ENCODE peak calls at places on chromosome 16, in six cellular contexts. N, M, K, T, W and I are unnamed samples.

GRCh38 chr16:52398021-52398420 is 148.9 kb downstream of the TOX3 start:
- DNase-seq in N (no peak), M (no peak), K (no peak), T (no peak), W (no peak), I (no peak)

GRCh38 chr16:9787717-9788116 is 394.5 kb downstream of the GRIN2A start:
- DNase-seq in N (no peak), M (no peak), K (no peak), T (no peak), W (no peak), I (no peak)

GRCh38 chr16:87426423-87427215 is 34.5 kb downstream of the MAP1LC3B start:
- DNase-seq in N (no peak), M (no peak), K (no peak), T (no peak), W (no peak), I (no peak)

GRCh38 chr16:78437352-78437968 is 338.0 kb downstream of the WWOX start:
- DNase-seq in N (peak), M (peak), K (peak), T (peak), W (no peak), I (no peak)

GRCh38 chr16:3642397-3643094 is 11.9 kb upstream of the DNASE1 start:
- DNase-seq in N (peak), M (peak), K (peak), T (no peak), W (peak), I (peak)

GRCh38 chr16:49484454-49484853 is 110.8 kb downstream of the C16orf78 start:
- DNase-seq in N (peak), M (peak), K (peak), T (peak), W (no peak), I (peak)

GRCh38 chr16:73739049-73739769 is 557.4 kb upstream of the PSMD7 start:
- DNase-seq in N (no peak), M (no peak), K (no peak), T (no peak), W (no peak), I (no peak)

GRCh38 chr16:54244061-54244886 is 42.3 kb downstream of the IRX3 start:
- DNase-seq in N (no peak), M (no peak), K (no peak), T (no peak), W (no peak), I (no peak)

GRCh38 chr16:70250748-70251650 is 741 bp downstream of the EXOSC6 start:
- DNase-seq in N (peak), M (peak), K (peak), T (peak), W (peak), I (no peak)

GRCh38 chr16:28202147-28202746 is 9.5 kb downstream of the XPO6 start:
- DNase-seq in N (no peak), M (no peak), K (peak), T (no peak), W (no peak), I (no peak)

GRCh38 chr16:11224096-11224893 is 31.7 kb downstream of the SOCS1 start:
- DNase-seq in N (peak), M (no peak), K (peak), T (peak), W (no peak), I (no peak)

GRCh38 chr16:54928016-54928356 is 2.7 kb upstream of the IRX5 start:
- DNase-seq in N (no peak), M (no peak), K (no peak), T (no peak), W (no peak), I (no peak)

GRCh38 chr16:68779891-68780290 is 42.8 kb downstream of the CDH1 start:
- DNase-seq in N (peak), M (no peak), K (no peak), T (peak), W (no peak), I (peak)

GRCh38 chr16:2697401-2697948 is 15.2 kb downstream of the KCTD5 start:
- DNase-seq in N (no peak), M (no peak), K (no peak), T (no peak), W (no peak), I (no peak)

GRCh38 chr16:86704516-86704915 is 126.2 kb downstream of the FOXL1 start:
- DNase-seq in N (no peak), M (no peak), K (no peak), T (no peak), W (no peak), I (no peak)

GRCh38 chr16:82062645-82063058 is 27.6 kb downstream of the HSD17B2 start:
- DNase-seq in N (no peak), M (no peak), K (no peak), T (no peak), W (no peak), I (no peak)

GRCh38 chr16:57800213-57801097 is 1.8 kb downstream of the KIFC3 start:
- DNase-seq in N (no peak), M (no peak), K (no peak), T (no peak), W (no peak), I (no peak)

GRCh38 chr16:85554791-85555548 is 58.2 kb upstream of the GSE1 start:
- DNase-seq in N (peak), M (peak), K (peak), T (peak), W (no peak), I (no peak)

GRCh38 chr16:8828541-8829165 is 31.0 kb downstream of the PMM2 start:
- DNase-seq in N (no peak), M (peak), K (no peak), T (no peak), W (no peak), I (no peak)

GRCh38 chr16:68417711-68418301 is 30.5 kb downstream of the SMPD3 start:
- DNase-seq in N (peak), M (peak), K (peak), T (peak), W (peak), I (peak)

GRCh38 chr16:17504050-17504449 is 33.3 kb upstream of the XYLT1 start:
- DNase-seq in N (no peak), M (no peak), K (no peak), T (no peak), W (no peak), I (no peak)

GRCh38 chr16:58028541-58029070 is 3.1 kb downstream of the MMP15 start:
- DNase-seq in N (no peak), M (no peak), K (no peak), T (no peak), W (no peak), I (no peak)

GRCh38 chr16:85781685-85782370 is 17.5 kb downstream of the EMC8 start:
- DNase-seq in N (peak), M (no peak), K (no peak), T (peak), W (no peak), I (peak)

GRCh38 chr16:79175286-79176057 is 425.1 kb downstream of the MAF start:
- DNase-seq in N (no peak), M (no peak), K (no peak), T (no peak), W (no peak), I (no peak)

GRCh38 chr16:80347900-80348299 is 192.9 kb upstream of the DYNLRB2 start:
- DNase-seq in N (no peak), M (no peak), K (no peak), T (peak), W (peak), I (no peak)